ENCODE peak calls at places on chromosomes 1 and 21, in seven cellular contexts. A is esophagus squamous epithelium, G is GM06990, T is skeletal muscle cell, B is stomach, I is mucosa of descending colon, R is cardiac fibroblast. M is an unnamed sample.

GRCh38 chr1:201693019-201693372 is 136.0 kb upstream of the IPO9 start:
- DNase-seq in I (peak), A (no peak), B (no peak), G (no peak), R (no peak), T (no peak), M (no peak)

GRCh38 chr1:168843950-168844349 is 114.9 kb upstream of the DPT start:
- DNase-seq in T (no peak), G (no peak), A (no peak), R (no peak), B (no peak), I (no peak), M (no peak)

GRCh38 chr1:18746981-18747380 is 112.5 kb downstream of the TAS1R2 start:
- DNase-seq in B (no peak), R (no peak), G (no peak), I (no peak), A (no peak), T (no peak), M (no peak)

GRCh38 chr1:56125316-56125715 is 454.0 kb downstream of the PLPP3 start:
- DNase-seq in I (no peak), A (no peak), G (no peak), R (peak), T (no peak), B (no peak), M (no peak)

GRCh38 chr1:43388021-43388575 is 1.5 kb downstream of the MED8 start:
- DNase-seq in T (no peak), A (no peak), G (no peak), R (peak), B (no peak), I (no peak), M (no peak)

GRCh38 chr1:174217787-174218574 is 58.7 kb downstream of the RABGAP1L start:
- DNase-seq in G (peak), B (no peak), A (no peak), T (peak), R (peak), I (no peak), M (no peak)

GRCh38 chr1:1621682-1622577 is 6.6 kb downstream of the MIB2 start:
- DNase-seq in I (no peak), T (peak), A (no peak), G (no peak), R (no peak), B (no peak), M (no peak)

GRCh38 chr1:22420456-22421053 is 31.1 kb upstream of the ZBTB40 start:
- DNase-seq in I (peak), R (peak), T (peak), A (no peak), B (peak), G (peak), M (peak)

GRCh38 chr21:43027846-43028731 is 47.5 kb downstream of the CBS start:
- DNase-seq in T (no peak), R (no peak), B (no peak), I (no peak), G (no peak), A (no peak), M (no peak)

GRCh38 chr1:186183219-186183618 is 191.8 kb downstream of the TPR start:
- DNase-seq in I (no peak), T (peak), B (no peak), G (peak), R (peak), A (no peak), M (peak)

GRCh38 chr1:24301395-24302175 is 17.6 kb upstream of the GRHL3 start:
- DNase-seq in B (no peak), T (no peak), I (no peak), R (peak), G (no peak), A (no peak), M (no peak)

GRCh38 chr1:171532520-171532919 is 47.2 kb downstream of the PRRC2C start:
- DNase-seq in I (no peak), R (no peak), A (no peak), B (no peak), T (no peak), G (no peak), M (no peak)

GRCh38 chr1:94697839-94698238 is 122.3 kb upstream of the SLC44A3 start:
- DNase-seq in A (no peak), G (no peak), T (no peak), I (no peak), B (no peak), R (no peak), M (no peak)

GRCh38 chr1:236762410-236762809 is 32.7 kb upstream of the MTR start:
- DNase-seq in B (no peak), T (no peak), R (no peak), I (no peak), A (no peak), G (no peak), M (no peak)

DNA sequence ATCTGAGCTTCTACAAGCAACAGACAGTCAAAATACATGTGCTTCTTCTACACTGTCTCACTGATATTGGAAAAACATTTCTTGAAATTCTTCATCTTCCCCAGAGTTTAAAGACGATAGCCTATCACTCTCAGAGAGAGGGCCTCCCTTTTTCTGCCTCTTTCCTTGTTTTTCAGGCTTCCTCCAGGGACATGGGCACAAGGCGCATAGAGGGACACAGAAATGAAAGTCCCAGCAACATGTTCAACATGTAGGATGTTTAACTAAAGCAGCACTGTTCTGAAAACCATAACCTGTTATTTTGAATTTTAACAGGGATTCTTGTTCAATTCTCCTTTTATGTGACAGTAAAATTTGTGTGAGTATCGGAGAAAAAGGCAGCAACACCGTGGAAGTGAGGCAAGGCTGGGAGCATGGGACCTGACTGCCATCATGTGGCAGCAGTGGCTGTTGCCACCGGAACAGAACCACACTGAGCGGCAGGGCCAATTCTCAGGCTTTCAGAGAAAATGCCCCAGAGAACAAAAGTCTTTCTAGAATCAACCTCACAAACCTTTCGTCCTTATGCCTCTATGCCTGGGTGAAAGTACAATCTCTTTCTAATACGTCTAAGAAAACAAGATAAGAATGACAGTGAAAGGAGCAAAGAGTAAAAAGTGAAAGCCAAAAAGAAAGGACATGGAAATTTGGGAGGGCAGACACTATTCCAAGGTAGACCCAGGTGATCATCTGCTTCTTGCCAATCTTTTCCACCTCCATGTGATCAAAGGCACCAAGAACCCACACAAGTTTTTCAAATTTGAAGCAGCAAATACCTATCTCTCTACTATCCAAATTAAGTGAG is 54.5 kb downstream of the PCNX2 start:
- DNase-seq in R (peak), T (no peak), A (no peak), G (no peak), I (peak), B (peak), M (no peak)
- H3K4me3 ChIP-seq in R (no peak), T (no peak), A (no peak), G (no peak), I (no peak), B (no peak), M (no peak)

DNA sequence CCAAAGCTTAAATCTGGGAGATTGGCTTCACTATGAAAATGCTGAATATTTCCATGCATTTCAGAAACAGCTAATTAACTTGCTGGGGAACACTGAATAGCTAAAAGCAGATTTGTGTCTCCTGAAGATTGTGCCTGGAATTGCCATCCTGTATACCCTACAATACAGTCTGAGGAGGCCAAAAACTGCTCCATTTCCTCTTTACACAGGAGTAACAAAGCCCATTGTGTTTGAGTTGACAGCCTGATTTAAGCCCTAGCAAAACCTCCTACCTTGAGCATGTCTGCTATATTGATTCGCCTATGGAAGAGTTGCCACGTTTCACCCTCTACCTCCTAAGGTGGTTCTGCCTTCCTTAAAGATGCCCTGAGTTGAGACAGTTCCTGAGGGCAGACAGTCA is 1.5 kb upstream of the PIK3R3 start:
- DNase-seq in R (no peak), T (no peak), A (no peak), B (no peak), I (no peak), G (no peak), M (no peak)
- H3K4me3 ChIP-seq in R (no peak), T (peak), A (no peak), B (no peak), I (no peak), G (peak), M (no peak)

GRCh38 chr1:234724517-234725176 is 114.7 kb upstream of the IRF2BP2 start:
- DNase-seq in I (peak), G (peak), T (no peak), R (no peak), A (no peak), B (peak), M (no peak)
- H3K4me3 ChIP-seq in I (no peak), G (no peak), T (peak), R (peak), A (no peak), B (peak), M (no peak)

GRCh38 chr1:39632491-39633417 is 6.7 kb downstream of the HEYL start:
- DNase-seq in B (peak), R (peak), I (peak), G (no peak), T (no peak), A (no peak), M (no peak)
- H3K4me3 ChIP-seq in B (peak), R (peak), I (no peak), G (no peak), T (peak), A (no peak), M (no peak)

DNA sequence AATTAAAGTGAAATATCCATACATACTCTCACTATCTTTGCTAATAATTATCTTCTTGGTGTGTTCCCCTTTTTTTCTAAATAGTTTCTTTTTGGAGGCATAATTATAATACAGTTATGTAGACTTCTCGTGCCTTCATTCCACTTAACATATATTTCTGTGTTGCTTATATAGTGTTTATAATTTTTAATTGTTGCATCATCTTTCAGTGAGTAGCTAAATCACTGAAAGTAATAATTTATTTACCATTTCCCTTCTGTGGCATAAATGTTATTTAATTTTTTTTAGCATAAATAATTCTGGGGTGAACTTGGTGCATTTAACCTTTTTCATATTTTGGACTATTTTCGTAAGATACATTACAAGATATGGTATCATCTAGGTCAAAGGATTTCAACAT is 38.3 kb downstream of the SMAP2 start:
- DNase-seq in G (no peak), T (no peak), B (no peak), R (no peak), I (no peak), A (no peak), M (no peak)
- H3K4me3 ChIP-seq in G (no peak), T (no peak), B (no peak), R (no peak), I (no peak), A (no peak), M (no peak)

DNA sequence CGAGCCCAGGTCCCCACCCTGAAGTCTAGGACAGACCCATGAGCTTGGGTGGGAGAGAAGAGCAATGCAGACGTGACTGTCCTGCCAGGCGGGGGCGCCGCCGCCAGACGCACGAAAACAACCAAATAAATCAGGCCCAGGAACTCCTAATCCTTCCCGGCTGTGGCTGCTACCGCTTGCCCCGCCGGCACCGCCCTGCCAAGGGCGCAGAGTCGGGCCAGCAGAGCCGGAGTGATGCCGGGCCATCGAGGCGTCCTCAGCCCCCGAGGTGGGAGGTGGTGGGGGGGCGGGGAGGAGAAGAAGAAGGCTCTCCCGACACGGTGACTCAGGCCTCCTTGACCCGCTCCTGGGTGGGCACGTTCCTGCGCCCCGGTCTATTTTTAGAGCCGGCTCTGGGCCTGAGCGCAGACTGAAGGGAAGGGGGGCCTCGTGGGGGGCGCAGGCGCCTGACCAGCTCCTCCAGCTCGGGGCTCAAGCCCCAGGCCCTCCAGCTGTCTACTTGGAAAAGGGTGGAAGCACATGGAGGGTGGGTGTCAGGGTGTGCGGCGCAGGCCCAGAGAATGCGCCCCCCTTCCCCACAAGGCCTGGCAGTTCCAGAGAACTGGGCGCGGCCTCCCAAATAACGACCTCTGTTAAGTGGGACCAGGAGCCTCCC is 10.8 kb upstream of the COL16A1 start:
- DNase-seq in I (peak), A (no peak), G (peak), R (peak), B (peak), T (no peak), M (no peak)
- H3K4me3 ChIP-seq in I (peak), A (no peak), G (peak), R (peak), B (peak), T (peak), M (peak)

M was measured in kidney epithelial cell.